ENCODE peak calls at places on chromosomes 12 and 14, in four cellular contexts. V is K562, I is A549, H is Panc1. C is an unnamed sample.

GRCh38 chr12:23648546-23648945 is 300.9 kb downstream of the SOX5 start:
- DNase-seq in V (no peak), H (no peak), I (no peak), C (no peak)

GRCh38 chr14:50832935-50833607 is 2.1 kb upstream of the NIN start:
- DNase-seq in V (no peak), I (no peak), H (no peak), C (no peak)

GRCh38 chr12:111574797-111575443 is 24.2 kb downstream of the ATXN2 start:
- DNase-seq in I (no peak), H (no peak), V (no peak), C (no peak)

GRCh38 chr14:55505846-55506245 is 65.4 kb upstream of the TBPL2 start:
- DNase-seq in I (no peak), H (no peak), V (no peak), C (no peak)

GRCh38 chr12:92289611-92290010 is 144.0 kb upstream of the BTG1 start:
- DNase-seq in V (no peak), H (no peak), I (no peak), C (no peak)

GRCh38 chr14:37889087-37889486 is 293.7 kb downstream of the TTC6 start:
- DNase-seq in H (no peak), I (no peak), V (no peak), C (no peak)

GRCh38 chr14:79332504-79333197 is 878.7 kb downstream of the DIO2 start:
- DNase-seq in H (no peak), I (no peak), V (no peak), C (no peak)

GRCh38 chr14:67574806-67575205 is 25.3 kb downstream of the PIGH start:
- DNase-seq in H (no peak), I (no peak), V (no peak), C (peak)

GRCh38 chr14:51652168-51653095 is 722 bp downstream of the FRMD6 start:
- DNase-seq in V (peak), H (no peak), I (no peak), C (peak)

GRCh38 chr14:81464253-81465001 is 64.3 kb upstream of the STON2 start:
- DNase-seq in I (peak), H (peak), V (peak), C (peak)

GRCh38 chr12:98821232-98821631 is 176.1 kb downstream of the APAF1 start:
- DNase-seq in H (no peak), I (no peak), V (no peak), C (no peak)

GRCh38 chr14:91245029-91245428 is 525 bp upstream of the GPR68 start:
- DNase-seq in I (no peak), V (no peak), H (no peak), C (no peak)

GRCh38 chr14:91920526-91920925 is 27.0 kb downstream of the FBLN5 start:
- DNase-seq in H (no peak), V (no peak), I (no peak), C (no peak)

GRCh38 chr14:26773906-26774593 is 176.2 kb upstream of the NOVA1 start:
- DNase-seq in V (no peak), I (peak), H (no peak), C (no peak)

GRCh38 chr14:77458249-77458950 is 507 bp downstream of the AHSA1 start:
- DNase-seq in I (peak), V (peak), H (no peak), C (peak)

GRCh38 chr12:54125950-54126695 is 62.7 kb downstream of the SMUG1 start:
- DNase-seq in V (no peak), H (no peak), I (no peak), C (no peak)

GRCh38 chr12:93762059-93762719 is 85.0 kb downstream of the CRADD start:
- DNase-seq in V (no peak), H (no peak), I (no peak), C (no peak)
- TF ChIP-seq REST in V (no peak), H (no peak), I (no peak), C (no peak)

DNA sequence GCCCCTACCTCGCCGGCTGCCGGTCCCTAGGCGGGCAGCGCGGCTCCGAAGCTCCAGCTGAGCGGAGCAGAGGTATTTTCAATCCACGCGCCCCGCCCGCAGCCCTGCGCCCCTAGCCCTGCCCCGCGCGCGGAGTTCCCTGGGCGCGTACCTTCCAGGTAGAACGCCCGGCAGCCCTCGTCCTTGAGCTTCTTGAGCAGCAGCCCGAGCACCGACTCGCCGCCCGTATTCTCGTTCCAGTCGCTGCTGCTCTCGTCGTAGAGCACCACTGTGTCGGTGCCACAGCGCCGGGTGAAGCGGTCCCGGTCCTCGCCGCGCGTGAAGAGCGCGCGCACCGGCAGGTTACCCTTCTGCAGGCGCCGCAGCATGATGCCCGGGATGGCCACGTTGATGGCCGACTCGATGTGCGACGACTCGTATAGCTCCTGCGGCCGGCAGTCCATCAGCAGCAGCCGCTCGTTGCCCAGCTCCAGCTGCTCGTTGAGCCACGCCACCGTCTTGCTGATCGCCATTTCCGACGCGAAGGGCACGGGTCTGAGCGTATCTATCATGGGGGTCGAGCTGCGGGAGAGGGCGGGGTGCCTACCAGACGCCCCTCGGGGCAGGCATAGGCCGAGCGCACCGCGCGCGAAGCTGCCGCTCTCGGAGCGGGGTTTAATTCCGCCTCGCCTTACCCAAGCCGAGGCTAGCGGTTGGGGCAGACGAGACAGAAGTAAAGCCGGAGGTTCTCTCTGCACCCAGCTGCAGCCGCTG is 636 bp downstream of the DUSP6 start:
- DNase-seq in V (no peak), H (no peak), I (peak), C (no peak)
- TF ChIP-seq REST in V (no peak), H (no peak), I (peak), C (no peak)

GRCh38 chr14:74601982-74602381 is 10.1 kb downstream of the LTBP2 start:
- DNase-seq in I (no peak), H (no peak), V (peak), C (no peak)

GRCh38 chr14:74599946-74600345 is 12.1 kb downstream of the LTBP2 start:
- DNase-seq in H (no peak), I (no peak), V (no peak), C (no peak)

GRCh38 chr14:74595006-74595735 is 16.9 kb downstream of the LTBP2 start:
- DNase-seq in H (no peak), V (no peak), I (no peak), C (no peak)

GRCh38 chr14:74596747-74597456 is 15.1 kb downstream of the LTBP2 start:
- DNase-seq in I (no peak), H (no peak), V (no peak), C (no peak)

DNA sequence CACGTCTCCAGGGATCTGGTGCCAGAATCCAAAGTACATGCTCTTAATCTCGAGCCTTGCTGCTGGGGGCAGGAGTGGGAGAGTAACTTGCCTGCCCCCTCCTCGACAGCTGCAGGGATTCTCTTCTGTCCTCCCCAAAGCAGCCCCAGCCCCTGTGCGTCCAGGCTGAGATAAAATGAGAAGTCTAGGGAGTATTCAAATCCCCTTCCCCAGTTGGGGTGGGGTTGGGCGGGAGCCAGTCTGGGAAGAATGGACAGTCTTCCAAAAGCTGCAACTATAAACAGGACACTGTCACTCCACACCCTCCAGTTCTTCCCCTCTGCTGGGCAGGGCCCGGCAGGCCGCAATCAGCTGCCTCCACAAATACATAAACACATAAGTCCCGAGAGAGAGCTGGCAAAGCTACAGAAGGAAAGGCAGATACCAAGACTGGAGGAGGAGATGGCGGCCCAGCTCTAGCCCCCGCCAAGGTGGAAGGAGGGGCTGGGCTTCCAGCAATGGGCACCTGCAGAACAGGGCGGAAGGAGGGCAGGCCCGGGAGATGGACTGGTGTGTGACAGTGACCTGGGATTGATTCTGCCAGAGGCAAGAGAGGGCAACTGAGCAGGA is 12.7 kb downstream of the LTBP2 start:
- DNase-seq in V (no peak), H (no peak), I (no peak), C (no peak)
- TF ChIP-seq REST in V (no peak), H (no peak), I (no peak), C (no peak)

DNA sequence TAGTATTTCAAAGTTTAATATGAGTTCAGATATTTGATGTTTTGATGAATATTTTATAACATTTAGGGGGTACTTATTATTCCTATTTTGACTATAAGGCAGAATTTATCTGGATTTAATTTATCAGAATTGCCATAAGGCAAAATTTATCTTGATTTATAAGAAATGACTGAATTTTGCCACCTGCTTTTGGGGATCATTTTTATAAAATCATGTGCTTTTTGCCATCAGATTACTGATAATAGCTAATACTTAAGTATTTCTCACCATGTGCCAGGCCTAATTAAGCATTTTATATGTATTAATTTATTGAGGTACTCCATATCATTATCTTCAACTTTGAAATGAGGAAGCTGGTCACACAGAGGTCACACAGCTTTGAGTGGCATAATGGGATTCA is 423.7 kb downstream of the PRKD1 start:
- DNase-seq in V (no peak), I (no peak), H (no peak), C (no peak)
- TF ChIP-seq REST in V (no peak), I (no peak), H (no peak), C (no peak)

GRCh38 chr12:128823916-128824839 is at the start of gene SLC15A4:
- DNase-seq in H (no peak), I (peak), V (peak), C (peak)
- TF ChIP-seq REST in H (peak), I (peak), V (no peak), C (peak)

GRCh38 chr12:57456737-57457490 is 1.8 kb downstream of the INHBE start:
- DNase-seq in H (no peak), I (no peak), V (no peak), C (no peak)

GRCh38 chr12:57459750-57460400 is at the start of gene GLI1:
- DNase-seq in I (peak), H (no peak), V (peak), C (no peak)

GRCh38 chr12:57459055-57459749 is 383 bp upstream of the GLI1 start:
- DNase-seq in H (peak), I (peak), V (peak), C (peak)

GRCh38 chr12:57460457-57461325 is 1.1 kb downstream of the GLI1 start:
- DNase-seq in H (no peak), V (peak), I (peak), C (no peak)

DNA sequence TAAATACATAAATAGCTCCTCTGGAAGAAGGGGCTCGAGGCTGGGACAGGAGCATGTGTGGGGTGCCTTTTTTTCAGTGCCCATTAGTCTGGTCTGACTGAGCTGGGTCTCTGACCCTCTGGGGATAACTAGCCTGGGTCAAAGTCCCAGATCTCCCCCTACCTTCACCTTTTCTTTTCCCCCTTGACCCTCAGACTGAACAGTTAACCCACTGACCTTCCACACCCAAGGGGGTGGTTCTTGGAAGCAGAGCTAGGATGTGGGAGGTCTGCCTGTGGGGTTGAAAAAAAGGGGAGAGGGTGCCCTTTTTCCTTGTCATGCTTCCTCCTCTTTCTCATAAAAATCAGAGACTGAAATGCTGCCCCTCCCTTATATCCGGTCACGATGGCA is 925 bp upstream of the GLI1 start:
- DNase-seq in I (no peak), H (no peak), V (no peak), C (no peak)
- TF ChIP-seq REST in I (no peak), H (no peak), V (no peak), C (no peak)

GRCh38 chr14:28772613-28773012 is 6.0 kb downstream of the FOXG1 start:
- DNase-seq in V (no peak), H (no peak), I (no peak), C (no peak)
- TF ChIP-seq REST in V (no peak), H (no peak), I (no peak), C (no peak)

GRCh38 chr12:27549231-27549800 is 25.3 kb downstream of the PPFIBP1 start:
- DNase-seq in H (no peak), V (no peak), I (peak), C (no peak)

GRCh38 chr12:27551172-27551840 is 27.3 kb downstream of the PPFIBP1 start:
- DNase-seq in I (no peak), H (no peak), V (no peak), C (no peak)

GRCh38 chr12:27550653-27550975 is 26.6 kb downstream of the PPFIBP1 start:
- DNase-seq in H (no peak), I (no peak), V (no peak), C (no peak)

GRCh38 chr12:27548301-27549199 is 24.5 kb downstream of the PPFIBP1 start:
- DNase-seq in I (no peak), H (no peak), V (no peak), C (no peak)

GRCh38 chr12:27549801-27550652 is 26.0 kb downstream of the PPFIBP1 start:
- DNase-seq in I (peak), H (peak), V (peak), C (peak)
- TF ChIP-seq REST in I (no peak), H (no peak), V (no peak), C (no peak)

DNA sequence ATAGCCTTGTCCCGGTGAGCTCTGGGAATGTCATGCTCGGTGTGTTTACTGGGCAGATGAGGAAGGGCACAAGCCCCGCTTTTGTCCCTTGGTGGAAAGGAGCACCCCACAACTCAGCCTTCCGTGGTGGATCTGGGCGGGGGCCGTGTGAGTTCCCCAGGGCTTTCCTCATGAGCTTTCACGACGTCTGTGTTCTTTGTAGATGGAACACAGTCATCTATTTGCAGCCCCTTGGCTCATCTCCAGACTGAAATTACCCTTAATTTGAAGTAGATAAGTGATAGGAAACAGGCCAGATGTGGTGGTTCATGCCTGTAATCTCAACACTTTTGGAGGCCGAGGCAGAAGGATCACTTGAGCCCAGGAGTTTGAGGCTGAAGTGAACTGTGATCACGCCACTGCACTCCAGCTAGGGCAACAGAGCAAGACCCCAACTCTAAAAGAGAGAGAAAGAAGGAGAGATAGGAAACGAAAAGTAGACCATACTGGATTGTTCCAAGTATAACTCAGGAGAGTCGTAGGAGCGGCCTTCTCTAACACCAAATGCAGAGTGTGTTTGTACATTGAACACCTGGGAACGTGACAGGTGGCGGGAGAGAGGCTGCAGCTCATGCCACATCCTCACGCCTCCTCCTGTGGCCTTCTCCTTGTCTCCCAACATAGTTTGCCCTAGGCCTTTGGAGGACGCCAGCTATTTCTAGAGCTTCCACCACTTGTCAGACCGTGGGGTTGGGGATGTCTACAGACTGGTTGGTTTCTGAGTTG is 8.8 kb downstream of the P2RX4 start:
- DNase-seq in I (no peak), H (no peak), V (no peak), C (no peak)
- TF ChIP-seq REST in I (no peak), H (no peak), V (no peak), C (no peak)

GRCh38 chr12:11765817-11766794 is 116.6 kb downstream of the ETV6 start:
- DNase-seq in V (no peak), I (no peak), H (no peak), C (no peak)

GRCh38 chr12:11771356-11771755 is 121.9 kb downstream of the ETV6 start:
- DNase-seq in V (no peak), I (peak), H (no peak), C (no peak)

GRCh38 chr12:11769723-11770514 is 120.4 kb downstream of the ETV6 start:
- DNase-seq in V (no peak), H (no peak), I (no peak), C (peak)

GRCh38 chr12:11767029-11767724 is 117.7 kb downstream of the ETV6 start:
- DNase-seq in H (no peak), I (no peak), V (no peak), C (no peak)

GRCh38 chr12:11768233-11768965 is 118.9 kb downstream of the ETV6 start:
- DNase-seq in I (no peak), V (no peak), H (no peak), C (no peak)
- TF ChIP-seq REST in I (no peak), V (no peak), H (no peak), C (no peak)

C was measured in HL-60.